ENCODE peak calls at places on chromosomes 5 and 9, in four cellular contexts. One of them, this sample, is unnamed.

GRCh38 chr9:137237759-137238726 is 3.0 kb upstream of the TUBB4B start:
- DNase-seq in adrenal gland: no peak
- DNase-seq in Peyer's patch: no peak
- DNase-seq in ovary: no peak
- DNase-seq in this sample: peak; percentile 49

GRCh38 chr5:179668404-179668803 is 12.4 kb downstream of the CBY3 start:
- DNase-seq in ovary: no peak
- DNase-seq in adrenal gland: peak; percentile 66
- DNase-seq in Peyer's patch: peak; percentile 51
- DNase-seq in this sample: no peak

GRCh38 chr9:81427870-81428269 is 261.5 kb downstream of the TLE1 start:
- DNase-seq in adrenal gland: no peak
- DNase-seq in ovary: no peak
- DNase-seq in Peyer's patch: no peak
- DNase-seq in this sample: no peak

GRCh38 chr5:79963261-79963977 is 27.6 kb downstream of the MTX3 start:
- DNase-seq in Peyer's patch: no peak
- DNase-seq in ovary: no peak
- DNase-seq in adrenal gland: no peak
- DNase-seq in this sample: no peak

GRCh38 chr5:173679909-173680626 is 63.6 kb upstream of the BOD1 start:
- DNase-seq in Peyer's patch: no peak
- DNase-seq in adrenal gland: no peak
- DNase-seq in ovary: no peak
- DNase-seq in this sample: no peak

GRCh38 chr9:1871486-1872181 is 143.5 kb upstream of the SMARCA2 start:
- DNase-seq in Peyer's patch: no peak
- DNase-seq in adrenal gland: no peak
- DNase-seq in ovary: no peak
- DNase-seq in this sample: no peak

GRCh38 chr5:134084570-134084969 is 29.9 kb upstream of the TCF7 start:
- DNase-seq in ovary: no peak
- DNase-seq in adrenal gland: no peak
- DNase-seq in Peyer's patch: no peak
- DNase-seq in this sample: no peak

GRCh38 chr9:16039103-16039987 is 486.5 kb downstream of the CCDC171 start:
- DNase-seq in Peyer's patch: no peak
- DNase-seq in ovary: peak; percentile 57
- DNase-seq in adrenal gland: peak; percentile 33
- DNase-seq in this sample: no peak

DNA sequence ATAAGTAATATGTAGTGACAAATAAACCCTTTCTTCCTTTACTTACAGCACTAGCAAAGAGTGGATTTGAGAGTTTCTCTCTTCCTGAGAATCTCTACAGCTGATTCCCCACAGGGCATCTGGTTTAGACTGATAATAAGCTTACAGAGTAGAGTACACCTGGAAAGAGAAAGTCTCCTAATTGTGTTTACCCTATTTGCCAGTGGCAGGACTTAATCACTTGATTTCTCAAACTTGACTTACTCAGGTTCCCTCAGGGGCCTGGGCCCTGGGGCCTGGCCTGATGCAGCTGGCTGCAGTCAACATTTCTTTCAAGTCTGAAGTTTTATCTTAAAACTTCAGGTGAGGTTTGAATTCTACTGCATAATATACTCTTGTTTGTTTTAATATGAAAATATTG is 38.0 kb upstream of the UBTD2 start:
- DNase-seq in ovary: no peak
- DNase-seq in Peyer's patch: no peak
- DNase-seq in adrenal gland: no peak
- DNase-seq in this sample: no peak
- TF ChIP-seq POLR2A in ovary: no peak
- TF ChIP-seq POLR2A in Peyer's patch: no peak
- TF ChIP-seq POLR2A in adrenal gland: no peak
- TF ChIP-seq POLR2A in this sample: no peak

GRCh38 chr5:95027775-95028174 is 257.1 kb downstream of the MCTP1 start:
- DNase-seq in ovary: no peak
- DNase-seq in Peyer's patch: no peak
- DNase-seq in adrenal gland: no peak
- DNase-seq in this sample: no peak
- H3K27ac ChIP-seq in ovary: no peak overlapping the region
- H3K27ac ChIP-seq in Peyer's patch: no peak overlapping the region
- H3K27ac ChIP-seq in adrenal gland: no peak overlapping the region
- H3K27ac ChIP-seq in this sample: no peak overlapping the region

GRCh38 chr9:110592075-110592830 is 12.7 kb upstream of the SVEP1 start:
- DNase-seq in adrenal gland: no peak
- DNase-seq in ovary: no peak
- DNase-seq in Peyer's patch: no peak
- DNase-seq in this sample: no peak
- H3K4me3 ChIP-seq in adrenal gland: no peak overlapping the region
- H3K4me3 ChIP-seq in ovary: no peak overlapping the region
- H3K4me3 ChIP-seq in Peyer's patch: no peak overlapping the region
- H3K4me3 ChIP-seq in this sample: no peak overlapping the region

DNA sequence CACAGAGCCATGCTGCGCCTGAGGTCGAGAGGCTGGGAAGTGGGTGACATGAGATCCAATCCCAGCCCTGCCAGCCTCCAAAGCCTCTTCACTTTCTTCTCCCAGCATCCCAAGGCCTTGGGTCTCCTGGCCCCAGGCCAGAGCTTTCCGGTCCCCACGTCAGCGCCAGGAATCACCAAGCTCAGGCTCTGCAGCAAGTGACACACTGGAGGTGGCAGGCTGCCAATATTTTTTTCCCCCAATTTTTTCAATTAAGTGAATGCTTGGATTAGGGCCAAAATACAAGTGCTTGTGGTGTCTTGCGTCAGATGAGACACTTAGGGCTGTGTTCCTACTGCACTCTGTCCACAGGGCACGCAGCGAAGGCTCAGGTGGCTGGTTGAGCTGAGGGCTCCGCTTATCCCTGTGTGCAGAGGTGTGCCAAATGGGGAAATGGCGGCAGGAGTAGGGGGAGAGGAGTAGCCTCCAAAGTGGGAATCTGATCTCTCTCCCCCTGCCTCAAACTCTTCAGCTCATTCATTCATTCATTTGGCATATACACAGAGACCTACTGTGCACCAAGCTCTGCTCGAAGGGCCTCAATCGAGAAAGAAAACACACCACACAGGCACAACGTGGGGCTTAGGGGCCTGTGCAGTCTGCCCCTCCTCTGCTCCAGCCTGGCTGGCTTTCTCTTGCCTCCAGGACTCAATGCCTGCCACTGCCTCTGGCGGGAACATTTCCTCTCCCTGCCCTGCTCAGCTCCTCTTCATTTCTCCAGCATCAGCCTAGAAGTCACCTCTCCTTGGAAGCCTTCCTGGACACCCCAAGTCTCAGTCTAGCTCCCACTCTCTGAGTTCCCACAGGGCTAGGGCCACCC is 16.7 kb downstream of the SH3PXD2B start:
- DNase-seq in Peyer's patch: peak; percentile 65
- DNase-seq in ovary: peak; percentile 73
- DNase-seq in adrenal gland: peak; percentile 97
- DNase-seq in this sample: no peak
- TF ChIP-seq POLR2A in Peyer's patch: no peak
- TF ChIP-seq POLR2A in ovary: no peak
- TF ChIP-seq POLR2A in adrenal gland: peak; percentile 83
- TF ChIP-seq POLR2A in this sample: no peak

GRCh38 chr5:37495668-37496067 is 116.5 kb downstream of the WDR70 start:
- DNase-seq in adrenal gland: no peak
- DNase-seq in Peyer's patch: no peak
- DNase-seq in ovary: no peak
- DNase-seq in this sample: no peak
- H3K27ac ChIP-seq in adrenal gland: peak overlapping the region; percentile 43
- H3K27ac ChIP-seq in Peyer's patch: peak overlapping the region; percentile 51
- H3K27ac ChIP-seq in ovary: no peak overlapping the region
- H3K27ac ChIP-seq in this sample: no peak overlapping the region

GRCh38 chr9:131043097-131043496 is 34.1 kb downstream of the LAMC3 start:
- DNase-seq in ovary: no peak
- DNase-seq in Peyer's patch: peak; percentile 57
- DNase-seq in adrenal gland: no peak
- DNase-seq in this sample: no peak
- H3K4me3 ChIP-seq in ovary: no peak overlapping the region
- H3K4me3 ChIP-seq in Peyer's patch: no peak overlapping the region
- H3K4me3 ChIP-seq in adrenal gland: no peak overlapping the region
- H3K4me3 ChIP-seq in this sample: no peak overlapping the region

GRCh38 chr5:127612441-127613141 is 36.3 kb upstream of the CTXN3 start:
- DNase-seq in adrenal gland: no peak
- DNase-seq in Peyer's patch: no peak
- DNase-seq in ovary: no peak
- DNase-seq in this sample: no peak
- TF ChIP-seq POLR2A in adrenal gland: no peak
- TF ChIP-seq POLR2A in Peyer's patch: no peak
- TF ChIP-seq POLR2A in ovary: no peak
- TF ChIP-seq POLR2A in this sample: no peak

GRCh38 chr5:143506881-143507552 is 103.5 kb upstream of the NR3C1 start:
- DNase-seq in Peyer's patch: no peak
- DNase-seq in ovary: no peak
- DNase-seq in adrenal gland: peak; percentile 39
- DNase-seq in this sample: no peak
- H3K27ac ChIP-seq in Peyer's patch: peak overlapping the region; percentile 10
- H3K27ac ChIP-seq in ovary: no peak overlapping the region
- H3K27ac ChIP-seq in adrenal gland: peak overlapping the region; percentile 55
- H3K27ac ChIP-seq in this sample: peak overlapping the region; percentile 58